ENCODE peak calls at places on chromosomes 7 and 10, in nine cellular contexts. One of them, this sample, is unnamed.

GRCh38 chr7:118186491-118186890 is 2.5 kb downstream of the LSM8 start:
- DNase-seq in HL-60: peak; percentile 14
- DNase-seq in psoas muscle: no peak
- DNase-seq in fibroblast of the aortic adventitia: no peak
- DNase-seq in CD4-positive, alpha-beta T cell: no peak
- DNase-seq in IMR-90: no peak
- DNase-seq in PC-3: peak; percentile 9
- DNase-seq in AG04449: no peak
- DNase-seq in neural crest cell: no peak
- DNase-seq in this sample: no peak

GRCh38 chr7:7554021-7554432 is 12.7 kb upstream of the MIOS start:
- DNase-seq in HL-60: no peak
- DNase-seq in psoas muscle: peak; percentile 18
- DNase-seq in fibroblast of the aortic adventitia: peak; percentile 69
- DNase-seq in CD4-positive, alpha-beta T cell: no peak
- DNase-seq in IMR-90: no peak
- DNase-seq in PC-3: peak; percentile 80
- DNase-seq in AG04449: peak; percentile 92
- DNase-seq in neural crest cell: no peak
- DNase-seq in this sample: no peak

GRCh38 chr7:72403677-72404076 is 8.5 kb downstream of the CALN1 start:
- DNase-seq in HL-60: no peak
- DNase-seq in psoas muscle: no peak
- DNase-seq in fibroblast of the aortic adventitia: no peak
- DNase-seq in CD4-positive, alpha-beta T cell: no peak
- DNase-seq in IMR-90: no peak
- DNase-seq in PC-3: no peak
- DNase-seq in AG04449: no peak
- DNase-seq in neural crest cell: no peak
- DNase-seq in this sample: no peak

GRCh38 chr7:106542550-106543220 is 118.3 kb downstream of the CCDC71L start:
- DNase-seq in HL-60: no peak
- DNase-seq in psoas muscle: peak; percentile 20
- DNase-seq in fibroblast of the aortic adventitia: peak; percentile 97
- DNase-seq in CD4-positive, alpha-beta T cell: no peak
- DNase-seq in IMR-90: peak; percentile 89
- DNase-seq in PC-3: peak; percentile 85
- DNase-seq in AG04449: peak; percentile 70
- DNase-seq in neural crest cell: peak; percentile 18
- DNase-seq in this sample: peak; percentile 77

GRCh38 chr10:62015994-62016393 is 114.5 kb downstream of the ARID5B start:
- DNase-seq in HL-60: no peak
- DNase-seq in psoas muscle: no peak
- DNase-seq in fibroblast of the aortic adventitia: no peak
- DNase-seq in CD4-positive, alpha-beta T cell: no peak
- DNase-seq in IMR-90: peak; percentile 55
- DNase-seq in PC-3: no peak
- DNase-seq in AG04449: no peak
- DNase-seq in neural crest cell: no peak
- DNase-seq in this sample: no peak

GRCh38 chr7:27161214-27161720 is 4.1 kb downstream of the HOXA9 start:
- DNase-seq in HL-60: no peak
- DNase-seq in psoas muscle: peak; percentile 27
- DNase-seq in fibroblast of the aortic adventitia: no peak
- DNase-seq in CD4-positive, alpha-beta T cell: no peak
- DNase-seq in IMR-90: no peak
- DNase-seq in PC-3: no peak
- DNase-seq in AG04449: no peak
- DNase-seq in neural crest cell: no peak
- DNase-seq in this sample: no peak

GRCh38 chr10:121709674-121710073 is 111.4 kb upstream of the FGFR2 start:
- DNase-seq in HL-60: no peak
- DNase-seq in psoas muscle: no peak
- DNase-seq in fibroblast of the aortic adventitia: peak; percentile 58
- DNase-seq in CD4-positive, alpha-beta T cell: no peak
- DNase-seq in IMR-90: no peak
- DNase-seq in PC-3: no peak
- DNase-seq in AG04449: no peak
- DNase-seq in neural crest cell: no peak
- DNase-seq in this sample: no peak

GRCh38 chr7:194996-195829 is 2.8 kb downstream of the FAM20C start:
- DNase-seq in HL-60: no peak
- DNase-seq in psoas muscle: no peak
- DNase-seq in fibroblast of the aortic adventitia: peak; percentile 54
- DNase-seq in CD4-positive, alpha-beta T cell: no peak
- DNase-seq in IMR-90: peak; percentile 28
- DNase-seq in PC-3: no peak
- DNase-seq in AG04449: no peak
- DNase-seq in neural crest cell: no peak
- DNase-seq in this sample: no peak

DNA sequence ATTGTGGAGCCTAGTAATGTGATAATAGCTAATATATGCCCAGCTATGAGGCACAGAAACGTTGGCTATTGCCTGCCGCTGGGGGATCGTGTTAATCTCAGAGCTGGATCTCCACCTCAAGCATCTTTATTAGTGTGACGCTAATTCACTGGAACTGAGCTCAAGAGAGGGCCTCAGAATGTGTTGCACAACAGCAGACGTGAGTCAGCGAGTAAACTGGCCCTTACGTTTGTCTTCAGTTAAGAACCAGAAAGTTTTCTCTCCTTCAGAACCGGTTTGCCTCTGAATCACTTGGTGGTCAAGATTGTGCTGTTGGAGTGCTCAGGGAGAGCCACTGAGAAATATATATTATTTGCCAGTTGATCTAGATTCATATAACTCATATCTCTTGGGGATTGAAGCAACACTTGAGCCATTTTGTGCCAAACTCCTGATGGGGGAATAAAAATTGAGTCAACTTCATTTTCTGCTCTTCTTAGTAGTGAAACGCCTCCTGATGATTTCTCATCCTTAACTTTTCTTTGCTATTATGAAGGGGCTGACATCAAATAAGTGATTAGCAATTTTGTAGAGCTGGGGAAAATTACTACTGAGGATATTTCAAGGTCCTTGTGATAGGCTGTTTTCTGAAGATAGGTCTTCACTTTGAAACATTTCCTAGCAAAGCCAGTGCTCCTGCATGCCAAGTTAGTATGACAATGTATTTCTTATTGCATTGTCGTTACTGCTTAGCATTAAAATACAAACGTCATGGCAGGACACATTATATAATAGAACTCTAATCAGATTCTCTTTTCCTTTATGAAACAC is 22.3 kb downstream of the BZW2 start:
- DNase-seq in HL-60: peak; percentile 72
- DNase-seq in psoas muscle: peak; percentile 70
- DNase-seq in fibroblast of the aortic adventitia: peak; percentile 100
- DNase-seq in CD4-positive, alpha-beta T cell: no peak
- DNase-seq in IMR-90: peak; percentile 100
- DNase-seq in PC-3: peak; percentile 99
- DNase-seq in AG04449: peak; percentile 99
- DNase-seq in neural crest cell: no peak
- DNase-seq in this sample: peak; percentile 95
- TF ChIP-seq CTCF in HL-60: no peak
- TF ChIP-seq CTCF in psoas muscle: no peak
- TF ChIP-seq CTCF in fibroblast of the aortic adventitia: peak; percentile 55
- TF ChIP-seq CTCF in CD4-positive, alpha-beta T cell: no peak
- TF ChIP-seq CTCF in IMR-90: peak; percentile 29
- TF ChIP-seq CTCF in PC-3: no peak
- TF ChIP-seq CTCF in AG04449: peak; percentile 21
- TF ChIP-seq CTCF in neural crest cell: no peak
- TF ChIP-seq CTCF in this sample: no peak

DNA sequence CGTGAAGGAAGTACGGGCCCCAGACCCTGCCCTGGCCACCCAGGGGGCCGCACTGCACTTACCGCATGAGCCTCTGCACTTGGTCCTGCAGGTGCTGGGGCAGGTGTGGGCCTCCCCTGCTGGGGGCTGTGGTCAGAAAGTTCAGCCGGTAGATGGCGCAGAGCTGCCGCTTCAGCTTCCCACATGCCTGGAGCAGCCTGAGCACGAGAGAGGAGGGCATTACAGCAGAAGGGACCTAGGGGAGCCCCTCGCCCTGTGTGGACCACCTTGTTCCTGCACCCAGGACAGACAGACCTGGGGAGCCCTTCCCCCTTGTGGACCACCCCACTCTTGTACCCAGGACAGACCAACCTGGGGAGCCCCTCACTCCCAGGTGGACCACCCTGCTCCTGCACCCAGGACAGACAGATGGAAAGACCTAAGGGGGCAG is 8.7 kb upstream of the PYROXD2 start:
- DNase-seq in HL-60: no peak
- DNase-seq in psoas muscle: no peak
- DNase-seq in fibroblast of the aortic adventitia: no peak
- DNase-seq in CD4-positive, alpha-beta T cell: no peak
- DNase-seq in IMR-90: no peak
- DNase-seq in PC-3: no peak
- DNase-seq in AG04449: no peak
- DNase-seq in neural crest cell: no peak
- DNase-seq in this sample: no peak
- TF ChIP-seq CTCF in HL-60: no peak
- TF ChIP-seq CTCF in psoas muscle: no peak
- TF ChIP-seq CTCF in fibroblast of the aortic adventitia: no peak
- TF ChIP-seq CTCF in CD4-positive, alpha-beta T cell: no peak
- TF ChIP-seq CTCF in IMR-90: no peak
- TF ChIP-seq CTCF in PC-3: no peak
- TF ChIP-seq CTCF in AG04449: peak; percentile 1
- TF ChIP-seq CTCF in neural crest cell: peak; percentile 53
- TF ChIP-seq CTCF in this sample: peak; percentile 8

GRCh38 chr7:150975536-150976285 is 2.4 kb downstream of the KCNH2 start:
- DNase-seq in HL-60: no peak
- DNase-seq in psoas muscle: no peak
- DNase-seq in fibroblast of the aortic adventitia: no peak
- DNase-seq in CD4-positive, alpha-beta T cell: no peak
- DNase-seq in IMR-90: no peak
- DNase-seq in PC-3: no peak
- DNase-seq in AG04449: no peak
- DNase-seq in neural crest cell: no peak
- DNase-seq in this sample: no peak

GRCh38 chr7:150976529-150977381 is 1.4 kb downstream of the KCNH2 start:
- DNase-seq in HL-60: no peak
- DNase-seq in psoas muscle: no peak
- DNase-seq in fibroblast of the aortic adventitia: no peak
- DNase-seq in CD4-positive, alpha-beta T cell: no peak
- DNase-seq in IMR-90: no peak
- DNase-seq in PC-3: no peak
- DNase-seq in AG04449: no peak
- DNase-seq in neural crest cell: no peak
- DNase-seq in this sample: no peak

GRCh38 chr7:150972746-150973145 is 5.4 kb downstream of the KCNH2 start:
- DNase-seq in HL-60: no peak
- DNase-seq in psoas muscle: no peak
- DNase-seq in fibroblast of the aortic adventitia: no peak
- DNase-seq in CD4-positive, alpha-beta T cell: no peak
- DNase-seq in IMR-90: no peak
- DNase-seq in PC-3: no peak
- DNase-seq in AG04449: no peak
- DNase-seq in neural crest cell: no peak
- DNase-seq in this sample: no peak

GRCh38 chr7:150973571-150974451 is 4.3 kb downstream of the KCNH2 start:
- DNase-seq in HL-60: no peak
- DNase-seq in psoas muscle: no peak
- DNase-seq in fibroblast of the aortic adventitia: no peak
- DNase-seq in CD4-positive, alpha-beta T cell: peak; percentile 39
- DNase-seq in IMR-90: no peak
- DNase-seq in PC-3: no peak
- DNase-seq in AG04449: no peak
- DNase-seq in neural crest cell: no peak
- DNase-seq in this sample: no peak

DNA sequence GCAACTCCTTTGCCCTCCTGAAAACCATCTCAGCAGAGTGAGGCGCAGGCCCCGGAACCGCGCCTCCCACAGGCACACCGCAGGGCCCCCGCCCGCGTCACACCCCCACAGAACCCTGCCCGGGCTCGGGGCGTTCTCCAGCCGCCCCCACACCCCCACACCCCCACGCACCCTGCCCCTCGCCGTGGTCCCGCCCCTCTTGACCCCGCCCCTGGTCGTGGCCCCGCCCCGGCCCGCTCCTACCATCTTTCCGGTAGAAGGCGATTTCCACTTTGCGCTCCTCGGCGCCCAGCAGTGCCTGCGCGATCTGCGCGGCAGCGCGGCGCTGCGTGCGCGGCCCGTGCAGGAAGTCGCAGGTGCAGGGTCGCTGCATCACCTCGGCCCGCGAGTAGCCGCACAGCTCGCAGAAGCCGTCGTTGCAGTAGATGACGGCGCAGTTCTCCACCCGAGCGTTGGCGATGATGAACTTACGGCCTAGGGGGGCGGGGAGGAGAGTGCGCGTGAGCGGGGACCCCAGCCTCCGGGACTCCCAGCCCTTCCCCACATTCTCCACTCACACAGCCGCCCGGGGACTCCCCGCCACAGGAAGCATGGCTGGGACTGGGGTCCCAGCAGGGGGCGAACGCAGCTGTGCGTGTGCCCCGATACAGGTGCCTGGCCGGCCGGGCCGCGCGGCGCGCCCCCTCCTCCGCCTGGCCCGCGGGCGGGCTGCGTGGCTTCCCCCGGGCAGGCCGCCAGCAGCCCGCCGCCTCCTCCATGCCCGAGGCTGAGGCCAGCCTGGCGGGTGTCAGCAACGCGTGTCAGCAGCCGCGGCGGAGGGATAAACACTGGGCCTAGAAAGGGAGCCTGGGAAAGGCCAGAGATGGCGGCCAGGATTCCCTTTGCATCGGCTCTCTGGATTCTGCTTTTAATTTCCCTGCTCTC is 3.4 kb downstream of the KCNH2 start:
- DNase-seq in HL-60: no peak
- DNase-seq in psoas muscle: no peak
- DNase-seq in fibroblast of the aortic adventitia: no peak
- DNase-seq in CD4-positive, alpha-beta T cell: peak; percentile 84
- DNase-seq in IMR-90: peak; percentile 25
- DNase-seq in PC-3: peak; percentile 36
- DNase-seq in AG04449: no peak
- DNase-seq in neural crest cell: no peak
- DNase-seq in this sample: no peak
- TF ChIP-seq CTCF in HL-60: no peak
- TF ChIP-seq CTCF in psoas muscle: no peak
- TF ChIP-seq CTCF in fibroblast of the aortic adventitia: peak; percentile 16
- TF ChIP-seq CTCF in CD4-positive, alpha-beta T cell: peak; percentile 24
- TF ChIP-seq CTCF in IMR-90: peak; percentile 26
- TF ChIP-seq CTCF in PC-3: peak; percentile 29
- TF ChIP-seq CTCF in AG04449: peak; percentile 17
- TF ChIP-seq CTCF in neural crest cell: peak; percentile 61
- TF ChIP-seq CTCF in this sample: peak; percentile 31

GRCh38 chr10:75925999-75926398 is 494.6 kb downstream of the LRMDA start:
- DNase-seq in HL-60: no peak
- DNase-seq in psoas muscle: no peak
- DNase-seq in fibroblast of the aortic adventitia: no peak
- DNase-seq in CD4-positive, alpha-beta T cell: no peak
- DNase-seq in IMR-90: no peak
- DNase-seq in PC-3: no peak
- DNase-seq in AG04449: no peak
- DNase-seq in neural crest cell: no peak
- DNase-seq in this sample: no peak

GRCh38 chr10:75924309-75924920 is 493.0 kb downstream of the LRMDA start:
- DNase-seq in HL-60: no peak
- DNase-seq in psoas muscle: no peak
- DNase-seq in fibroblast of the aortic adventitia: no peak
- DNase-seq in CD4-positive, alpha-beta T cell: no peak
- DNase-seq in IMR-90: no peak
- DNase-seq in PC-3: no peak
- DNase-seq in AG04449: no peak
- DNase-seq in neural crest cell: no peak
- DNase-seq in this sample: no peak

GRCh38 chr10:75919913-75920312 is 488.5 kb downstream of the LRMDA start:
- DNase-seq in HL-60: no peak
- DNase-seq in psoas muscle: no peak
- DNase-seq in fibroblast of the aortic adventitia: no peak
- DNase-seq in CD4-positive, alpha-beta T cell: no peak
- DNase-seq in IMR-90: no peak
- DNase-seq in PC-3: no peak
- DNase-seq in AG04449: no peak
- DNase-seq in neural crest cell: no peak
- DNase-seq in this sample: no peak

GRCh38 chr10:75926763-75927162 is 495.3 kb downstream of the LRMDA start:
- DNase-seq in HL-60: no peak
- DNase-seq in psoas muscle: no peak
- DNase-seq in fibroblast of the aortic adventitia: no peak
- DNase-seq in CD4-positive, alpha-beta T cell: no peak
- DNase-seq in IMR-90: peak; percentile 19
- DNase-seq in PC-3: no peak
- DNase-seq in AG04449: no peak
- DNase-seq in neural crest cell: no peak
- DNase-seq in this sample: no peak

DNA sequence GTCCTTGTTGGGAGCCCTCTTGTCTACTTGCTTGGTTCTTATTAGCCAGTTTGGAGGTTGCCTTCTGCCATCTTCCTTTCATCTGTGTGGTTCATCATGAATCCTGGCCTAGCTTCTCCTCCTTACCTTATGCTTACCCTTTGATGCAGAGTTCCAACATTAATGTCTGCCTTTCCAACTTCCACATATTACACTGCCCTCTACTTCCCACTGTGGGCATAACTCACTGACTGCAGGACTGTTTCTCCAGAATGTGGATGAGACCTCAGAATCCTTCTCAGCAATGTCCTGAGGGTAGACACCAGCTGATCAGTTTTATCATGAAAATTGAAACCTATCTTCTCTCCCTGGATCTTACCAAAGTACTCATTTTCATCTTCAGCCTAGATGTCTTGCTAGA is 491.0 kb downstream of the LRMDA start:
- DNase-seq in HL-60: no peak
- DNase-seq in psoas muscle: no peak
- DNase-seq in fibroblast of the aortic adventitia: peak; percentile 22
- DNase-seq in CD4-positive, alpha-beta T cell: no peak
- DNase-seq in IMR-90: peak; percentile 0
- DNase-seq in PC-3: peak; percentile 71
- DNase-seq in AG04449: no peak
- DNase-seq in neural crest cell: no peak
- DNase-seq in this sample: no peak
- TF ChIP-seq CTCF in HL-60: no peak
- TF ChIP-seq CTCF in psoas muscle: no peak
- TF ChIP-seq CTCF in fibroblast of the aortic adventitia: peak; percentile 43
- TF ChIP-seq CTCF in CD4-positive, alpha-beta T cell: no peak
- TF ChIP-seq CTCF in IMR-90: no peak
- TF ChIP-seq CTCF in PC-3: no peak
- TF ChIP-seq CTCF in AG04449: no peak
- TF ChIP-seq CTCF in neural crest cell: peak; percentile 19
- TF ChIP-seq CTCF in this sample: peak; percentile 16